ENCODE peak calls at places on chromosomes 12 and 14, in seven cellular contexts. W is MCF 10A; G is GM12864; N is Daoy; F is T-helper 22 cell; A is activated CD4-positive, alpha-beta T cell treated with anti-CD3 and anti-CD28 coated beads, Interleukin-2, amount 50 U/mL, for 4 hours; C is stimulated activated naive CD8-positive, alpha-beta T cell treated with anti-CD3 and anti-CD28 coated beads, Interleukin-15, Interleukin-2, amounts not matched to agents 100 U/mL and 50 U/mL, for 24 hours. R is an unnamed sample.

GRCh38 chr14:73759183-73759713 is 45.1 kb upstream of the PNMA1 start:
- DNase-seq in W (peak), G (no peak), N (peak), F (peak), A (peak), C (peak), R (peak)

GRCh38 chr14:105605501-105606304 is 79.3 kb downstream of the TMEM121 start:
- DNase-seq in W (no peak), G (no peak), N (no peak), F (no peak), A (no peak), C (no peak), R (no peak)

GRCh38 chr12:92528097-92528496 is 174.7 kb upstream of the PLEKHG7 start:
- DNase-seq in W (no peak), G (no peak), N (no peak), F (no peak), A (no peak), C (no peak), R (no peak)

GRCh38 chr12:56999456-56999855 is 6.9 kb downstream of the ZBTB39 start:
- DNase-seq in W (no peak), G (no peak), N (no peak), F (no peak), A (no peak), C (no peak), R (no peak)

GRCh38 chr14:60637490-60638452 is 11.5 kb downstream of the SIX1 start:
- DNase-seq in W (no peak), G (no peak), N (no peak), F (no peak), A (no peak), C (no peak), R (peak)

GRCh38 chr14:36976571-36977023 is 195.8 kb downstream of the SLC25A21 start:
- DNase-seq in W (peak), G (no peak), N (peak), F (no peak), A (no peak), C (no peak), R (no peak)

GRCh38 chr14:94129758-94130414 is 482 bp upstream of the IFI27L2 start:
- DNase-seq in W (peak), G (no peak), N (peak), F (peak), A (no peak), C (peak), R (no peak)

GRCh38 chr12:3293446-3294161 is 197.4 kb upstream of the PRMT8 start:
- DNase-seq in W (no peak), G (no peak), N (peak), F (no peak), A (no peak), C (no peak), R (no peak)

GRCh38 chr12:74770552-74770951 is 232.9 kb downstream of the ATXN7L3B start:
- DNase-seq in W (peak), G (no peak), N (no peak), F (no peak), A (no peak), C (no peak), R (no peak)

GRCh38 chr12:27965966-27966365 is 6.6 kb downstream of the PTHLH start:
- DNase-seq in W (peak), G (no peak), N (peak), F (no peak), A (no peak), C (no peak), R (no peak)

GRCh38 chr12:51323966-51324895 is at the start of gene BIN2:
- DNase-seq in W (no peak), G (no peak), N (no peak), F (peak), A (peak), C (peak), R (peak)

GRCh38 chr12:103986823-103987222 is 21.2 kb downstream of the TDG start:
- DNase-seq in W (no peak), G (no peak), N (no peak), F (no peak), A (no peak), C (no peak), R (no peak)

GRCh38 chr14:104747876-104748275 is 5.1 kb upstream of the SIVA1 start:
- DNase-seq in W (no peak), G (no peak), N (no peak), F (no peak), A (no peak), C (no peak), R (no peak)

GRCh38 chr14:21070610-21071224 is 613 bp downstream of the ARHGEF40 start:
- DNase-seq in W (peak), G (no peak), N (peak), F (no peak), A (no peak), C (no peak), R (peak)

GRCh38 chr14:68987653-68988036 is 8.5 kb upstream of the ACTN1 start:
- DNase-seq in W (peak), G (no peak), N (no peak), F (no peak), A (no peak), C (no peak), R (no peak)

GRCh38 chr14:46571970-46572369 is 79.6 kb downstream of the RPL10L start:
- DNase-seq in W (peak), G (no peak), N (peak), F (no peak), A (no peak), C (no peak), R (no peak)

GRCh38 chr14:21089271-21089670 is 9.2 kb downstream of the ZNF219 start:
- DNase-seq in W (no peak), G (no peak), N (no peak), F (no peak), A (no peak), C (no peak), R (no peak)

GRCh38 chr12:84508325-84508861 is 404.2 kb downstream of the SLC6A15 start:
- DNase-seq in W (peak), G (no peak), N (peak), F (no peak), A (no peak), C (no peak), R (no peak)

GRCh38 chr12:6960291-6961277 is 9.4 kb downstream of the PTPN6 start:
- DNase-seq in W (no peak), G (no peak), N (no peak), F (no peak), A (no peak), C (peak), R (peak)

GRCh38 chr14:104749111-104749649 is 3.8 kb upstream of the SIVA1 start:
- DNase-seq in W (peak), G (no peak), N (no peak), F (no peak), A (no peak), C (no peak), R (peak)

GRCh38 chr12:33771889-33772288 is 250.4 kb upstream of the ALG10 start:
- DNase-seq in W (no peak), G (no peak), N (no peak), F (no peak), A (no peak), C (no peak), R (no peak)

GRCh38 chr12:122395319-122395718 is 27.1 kb downstream of the CLIP1 start:
- DNase-seq in W (peak), G (no peak), N (peak), F (no peak), A (no peak), C (no peak), R (no peak)

GRCh38 chr14:58100735-58101368 is 51.2 kb downstream of the ARMH4 start:
- DNase-seq in W (peak), G (no peak), N (peak), F (no peak), A (no peak), C (no peak), R (no peak)

GRCh38 chr12:132028111-132028510 is 78.4 kb downstream of the EP400 start:
- DNase-seq in W (no peak), G (no peak), N (no peak), F (no peak), A (no peak), C (no peak), R (no peak)

GRCh38 chr14:102185360-102185759 is 45.7 kb downstream of the WDR20 start:
- DNase-seq in W (no peak), G (no peak), N (no peak), F (no peak), A (no peak), C (no peak), R (no peak)

GRCh38 chr14:93902619-93903307 is 24.4 kb upstream of the FAM181A start:
- DNase-seq in W (no peak), G (no peak), N (no peak), F (no peak), A (no peak), C (no peak), R (no peak)

GRCh38 chr12:55738113-55739024 is 4.6 kb upstream of the GDF11 start:
- DNase-seq in W (peak), G (peak), N (peak), F (peak), A (peak), C (peak), R (no peak)

GRCh38 chr14:75238728-75239455 is 39.7 kb upstream of the FOS start:
- DNase-seq in W (no peak), G (no peak), N (no peak), F (no peak), A (no peak), C (no peak), R (no peak)

GRCh38 chr12:75827061-75827460 is 204.5 kb downstream of the PHLDA1 start:
- DNase-seq in W (no peak), G (no peak), N (no peak), F (no peak), A (no peak), C (no peak), R (no peak)

GRCh38 chr14:60768602-60769001 is 34.0 kb downstream of the MNAT1 start:
- DNase-seq in W (no peak), G (no peak), N (no peak), F (no peak), A (no peak), C (no peak), R (no peak)

R was measured in frontal cortex.